ENCODE peak calls at places on chromosomes 5 and 9, in nine cellular contexts. P is colonic mucosa; Q is H9; U is HCEC 1CT; B is activated CD4-positive, alpha-beta T cell treated with anti-CD3 and anti-CD28 coated beads for 24 hours; G is stimulated activated CD4-positive, alpha-beta T cell treated with anti-CD3 and anti-CD28 coated beads, Interleukin-1b, Interleukin-23, amount 100 ng/mL, for 4 hours; V is neuronal stem cell; R is pancreas; F is sciatic nerve. M is an unnamed sample.

GRCh38 chr5:138996120-138996519 is 121.0 kb upstream of the LRRTM2 start:
- DNase-seq in P (no peak), Q (no peak), U (no peak), B (no peak), G (no peak), V (no peak), R (no peak), F (no peak), M (no peak)

GRCh38 chr5:109455598-109456096 is 45.9 kb upstream of the PJA2 start:
- DNase-seq in P (no peak), Q (no peak), U (peak), B (no peak), G (no peak), V (no peak), R (no peak), F (no peak), M (no peak)

GRCh38 chr5:112366987-112367386 is 52.1 kb downstream of the EPB41L4A start:
- DNase-seq in P (no peak), Q (peak), U (no peak), B (no peak), G (no peak), V (no peak), R (no peak), F (no peak), M (peak)

GRCh38 chr9:116414374-116414773 is 260.8 kb downstream of the PAPPA start:
- DNase-seq in P (no peak), Q (no peak), U (no peak), B (no peak), G (no peak), V (no peak), R (no peak), F (no peak), M (peak)

GRCh38 chr5:110105692-110106091 is 416.0 kb downstream of the MAN2A1 start:
- DNase-seq in P (no peak), Q (no peak), U (no peak), B (no peak), G (no peak), V (no peak), R (no peak), F (no peak), M (no peak)

GRCh38 chr5:84088996-84089395 is 295.7 kb downstream of the EDIL3 start:
- DNase-seq in P (peak), Q (no peak), U (peak), B (no peak), G (no peak), V (no peak), R (no peak), F (no peak), M (peak)

GRCh38 chr5:72522607-72523006 is 15.4 kb upstream of the ZNF366 start:
- DNase-seq in P (no peak), Q (no peak), U (no peak), B (no peak), G (no peak), V (no peak), R (no peak), F (no peak), M (no peak)

GRCh38 chr9:132757031-132757430 is 86.8 kb downstream of the GTF3C4 start:
- DNase-seq in P (no peak), Q (no peak), U (no peak), B (no peak), G (no peak), V (no peak), R (no peak), F (no peak), M (no peak)

GRCh38 chr5:13601152-13601551 is 343.3 kb downstream of the DNAH5 start:
- DNase-seq in P (no peak), Q (no peak), U (peak), B (no peak), G (no peak), V (no peak), R (no peak), F (no peak), M (no peak)

GRCh38 chr5:136058031-136058971 is 29.5 kb downstream of the TGFBI start:
- DNase-seq in P (peak), Q (peak), U (peak), B (no peak), G (no peak), V (no peak), R (no peak), F (peak), M (peak)

GRCh38 chr5:170896779-170897178 is 35.0 kb downstream of the RANBP17 start:
- DNase-seq in P (no peak), Q (peak), U (no peak), B (no peak), G (no peak), V (no peak), R (peak), F (no peak), M (peak)

M was measured in mesendoderm.